ENCODE peak calls at places on chromosomes 13 and 19, in seven cellular contexts. One of them, this sample, is unnamed.

GRCh38 chr19:8569066-8569761 is 8.0 kb downstream of the MYO1F start:
- DNase-seq in neural progenitor cell: no peak
- DNase-seq in IMR-90: peak
- DNase-seq in PC-3: peak
- DNase-seq in astrocyte: peak
- DNase-seq in fibroblast of lung: peak
- DNase-seq in HCT116: peak
- DNase-seq in this sample: peak

GRCh38 chr13:104645786-104646185 is 1579.6 kb upstream of the SLC10A2 start:
- DNase-seq in fibroblast of lung: no peak
- DNase-seq in astrocyte: no peak
- DNase-seq in HCT116: no peak
- DNase-seq in IMR-90: no peak
- DNase-seq in PC-3: no peak
- DNase-seq in neural progenitor cell: no peak
- DNase-seq in this sample: no peak

GRCh38 chr19:48780684-48781391 is 25.5 kb downstream of the FGF21 start:
- DNase-seq in HCT116: no peak
- DNase-seq in fibroblast of lung: peak
- DNase-seq in neural progenitor cell: no peak
- DNase-seq in PC-3: no peak
- DNase-seq in astrocyte: peak
- DNase-seq in IMR-90: peak
- DNase-seq in this sample: peak

GRCh38 chr13:45511310-45512147 is 46.8 kb downstream of the COG3 start:
- DNase-seq in HCT116: peak
- DNase-seq in neural progenitor cell: peak
- DNase-seq in astrocyte: peak
- DNase-seq in IMR-90: peak
- DNase-seq in fibroblast of lung: peak
- DNase-seq in PC-3: peak
- DNase-seq in this sample: peak

GRCh38 chr19:43779820-43780219 is 953 bp downstream of the KCNN4 start:
- DNase-seq in IMR-90: no peak
- DNase-seq in HCT116: no peak
- DNase-seq in fibroblast of lung: no peak
- DNase-seq in astrocyte: no peak
- DNase-seq in neural progenitor cell: no peak
- DNase-seq in PC-3: peak
- DNase-seq in this sample: no peak

GRCh38 chr19:50667177-50667758 is 18.0 kb downstream of the C19orf81 start:
- DNase-seq in PC-3: no peak
- DNase-seq in HCT116: no peak
- DNase-seq in astrocyte: no peak
- DNase-seq in neural progenitor cell: no peak
- DNase-seq in IMR-90: no peak
- DNase-seq in fibroblast of lung: no peak
- DNase-seq in this sample: no peak

GRCh38 chr13:48431431-48431830 is 18.5 kb upstream of the LPAR6 start:
- DNase-seq in astrocyte: peak
- DNase-seq in HCT116: no peak
- DNase-seq in fibroblast of lung: peak
- DNase-seq in IMR-90: no peak
- DNase-seq in PC-3: no peak
- DNase-seq in neural progenitor cell: peak
- DNase-seq in this sample: no peak

GRCh38 chr19:29326849-29327840 is 114.2 kb upstream of the UQCRFS1 start:
- DNase-seq in astrocyte: no peak
- DNase-seq in IMR-90: no peak
- DNase-seq in PC-3: no peak
- DNase-seq in fibroblast of lung: no peak
- DNase-seq in HCT116: no peak
- DNase-seq in neural progenitor cell: no peak
- DNase-seq in this sample: no peak

GRCh38 chr19:41367848-41368301 is 3.9 kb upstream of the B9D2 start:
- DNase-seq in neural progenitor cell: no peak
- DNase-seq in fibroblast of lung: peak
- DNase-seq in IMR-90: peak
- DNase-seq in HCT116: no peak
- DNase-seq in PC-3: peak
- DNase-seq in astrocyte: peak
- DNase-seq in this sample: no peak

GRCh38 chr19:39953915-39954314 is 17.1 kb upstream of the PSMC4 start:
- DNase-seq in neural progenitor cell: no peak
- DNase-seq in HCT116: no peak
- DNase-seq in IMR-90: no peak
- DNase-seq in astrocyte: no peak
- DNase-seq in PC-3: no peak
- DNase-seq in fibroblast of lung: no peak
- DNase-seq in this sample: no peak

GRCh38 chr13:44648392-44649117 is 72.4 kb upstream of the TSC22D1 start:
- DNase-seq in fibroblast of lung: no peak
- DNase-seq in PC-3: peak
- DNase-seq in neural progenitor cell: no peak
- DNase-seq in HCT116: peak
- DNase-seq in astrocyte: no peak
- DNase-seq in IMR-90: no peak
- DNase-seq in this sample: no peak

DNA sequence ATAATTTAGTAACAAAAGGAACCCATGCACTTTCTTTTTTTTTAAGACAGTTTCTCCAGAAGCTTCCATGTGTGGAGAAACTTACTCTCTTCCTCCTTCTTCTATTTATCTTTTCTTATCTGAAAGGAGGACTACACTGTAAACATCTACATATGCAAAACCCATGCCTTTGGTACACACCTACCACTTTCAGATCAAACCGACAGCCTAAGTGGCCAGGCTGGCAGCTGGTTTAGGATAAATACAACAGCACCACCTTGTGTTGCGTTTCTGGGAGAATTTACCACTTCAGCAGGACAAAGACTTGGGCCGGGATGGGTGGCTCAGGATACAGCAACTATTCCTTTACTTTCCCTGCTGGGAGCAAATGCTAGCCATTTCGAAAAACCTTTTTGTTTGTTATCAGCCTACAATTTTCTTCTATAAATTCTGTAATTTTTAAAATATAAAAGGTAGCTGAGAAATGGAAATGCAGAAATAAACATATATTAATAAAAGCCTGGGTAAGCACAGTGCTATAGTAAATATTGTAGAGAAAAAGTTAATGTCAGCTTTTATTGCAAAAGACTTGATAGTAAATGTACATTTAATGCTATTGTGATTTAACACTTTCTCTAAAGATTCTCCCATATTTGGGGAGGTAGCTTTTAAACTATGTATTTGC is 94.0 kb upstream of the RFC3 start:
- DNase-seq in astrocyte: peak
- DNase-seq in PC-3: peak
- DNase-seq in IMR-90: peak
- DNase-seq in neural progenitor cell: peak
- DNase-seq in fibroblast of lung: peak
- DNase-seq in HCT116: peak
- DNase-seq in this sample: peak
- H3K9ac ChIP-seq in astrocyte: no peak
- H3K9ac ChIP-seq in PC-3: no peak
- H3K9ac ChIP-seq in IMR-90: no peak
- H3K9ac ChIP-seq in neural progenitor cell: no peak
- H3K9ac ChIP-seq in fibroblast of lung: no peak
- H3K9ac ChIP-seq in HCT116: no peak
- H3K9ac ChIP-seq in this sample: no peak

GRCh38 chr19:6482343-6482686 is 728 bp upstream of the DENND1C start:
- DNase-seq in neural progenitor cell: no peak
- DNase-seq in astrocyte: no peak
- DNase-seq in PC-3: no peak
- DNase-seq in HCT116: no peak
- DNase-seq in IMR-90: no peak
- DNase-seq in fibroblast of lung: no peak
- DNase-seq in this sample: no peak

GRCh38 chr19:6483235-6483634 is 1.6 kb upstream of the DENND1C start:
- DNase-seq in astrocyte: no peak
- DNase-seq in neural progenitor cell: no peak
- DNase-seq in fibroblast of lung: no peak
- DNase-seq in PC-3: no peak
- DNase-seq in HCT116: no peak
- DNase-seq in IMR-90: no peak
- DNase-seq in this sample: no peak

GRCh38 chr19:6480843-6481415 is 658 bp downstream of the DENND1C start:
- DNase-seq in HCT116: no peak
- DNase-seq in astrocyte: no peak
- DNase-seq in fibroblast of lung: no peak
- DNase-seq in neural progenitor cell: no peak
- DNase-seq in PC-3: no peak
- DNase-seq in IMR-90: no peak
- DNase-seq in this sample: no peak

GRCh38 chr19:6479836-6480398 is 1.7 kb downstream of the DENND1C start:
- DNase-seq in neural progenitor cell: no peak
- DNase-seq in IMR-90: no peak
- DNase-seq in HCT116: no peak
- DNase-seq in astrocyte: no peak
- DNase-seq in PC-3: no peak
- DNase-seq in fibroblast of lung: no peak
- DNase-seq in this sample: no peak

GRCh38 chr19:6481541-6482342 is at the start of gene DENND1C:
- DNase-seq in PC-3: peak
- DNase-seq in neural progenitor cell: peak
- DNase-seq in astrocyte: no peak
- DNase-seq in IMR-90: no peak
- DNase-seq in HCT116: no peak
- DNase-seq in fibroblast of lung: no peak
- DNase-seq in this sample: peak
- TF ChIP-seq CTCF in PC-3: peak
- TF ChIP-seq CTCF in neural progenitor cell: peak
- TF ChIP-seq CTCF in astrocyte: peak
- TF ChIP-seq CTCF in IMR-90: peak
- TF ChIP-seq CTCF in HCT116: peak
- TF ChIP-seq CTCF in fibroblast of lung: peak
- TF ChIP-seq CTCF in this sample: peak

DNA sequence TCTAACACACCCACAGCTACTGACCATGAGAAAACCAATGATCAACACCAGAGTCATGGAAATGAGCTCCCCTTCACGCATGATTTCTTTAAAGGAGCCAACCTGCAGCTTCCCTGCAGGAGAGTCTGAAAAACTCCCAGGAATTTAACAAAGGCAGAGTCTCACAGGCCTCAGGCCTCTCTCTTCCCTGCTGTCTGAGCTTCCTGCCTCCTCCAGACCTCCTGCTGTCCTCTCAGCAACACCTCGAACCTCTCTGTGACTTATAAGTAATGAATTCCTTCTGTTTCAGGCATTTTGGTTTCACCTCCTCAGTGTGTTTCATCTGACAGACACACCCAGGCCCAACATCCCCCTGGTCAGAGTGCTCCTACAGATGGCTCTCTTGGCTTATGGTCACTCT is 1044.4 kb downstream of the UQCRFS1 start:
- DNase-seq in neural progenitor cell: peak
- DNase-seq in fibroblast of lung: peak
- DNase-seq in IMR-90: no peak
- DNase-seq in astrocyte: peak
- DNase-seq in HCT116: no peak
- DNase-seq in PC-3: no peak
- DNase-seq in this sample: no peak
- H3K4me2 ChIP-seq in neural progenitor cell: peak
- H3K4me2 ChIP-seq in fibroblast of lung: no peak
- H3K4me2 ChIP-seq in IMR-90: no peak
- H3K4me2 ChIP-seq in astrocyte: no peak
- H3K4me2 ChIP-seq in HCT116: no peak
- H3K4me2 ChIP-seq in PC-3: no peak
- H3K4me2 ChIP-seq in this sample: no peak

DNA sequence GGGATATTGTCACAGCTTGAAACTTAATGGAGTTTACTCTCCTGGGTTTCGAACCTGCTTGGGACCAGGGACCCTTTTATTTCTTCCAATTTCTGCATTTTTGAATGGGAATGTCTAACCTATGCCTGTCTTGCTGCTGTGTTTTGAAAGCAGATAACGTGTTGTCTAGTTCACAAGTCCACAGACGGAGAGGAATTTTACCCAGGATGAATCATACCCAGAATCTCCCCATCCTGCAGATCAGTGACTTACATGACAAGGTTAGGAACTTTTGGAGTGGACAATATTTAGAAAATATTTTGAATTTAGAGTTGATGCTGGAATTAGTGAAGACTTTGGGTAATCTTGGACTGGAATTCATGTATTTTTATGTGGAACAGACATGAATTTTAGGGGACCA is 68.6 kb upstream of the RFXAP start:
- DNase-seq in PC-3: no peak
- DNase-seq in HCT116: no peak
- DNase-seq in fibroblast of lung: peak
- DNase-seq in neural progenitor cell: no peak
- DNase-seq in astrocyte: peak
- DNase-seq in IMR-90: no peak
- DNase-seq in this sample: no peak
- H3K9ac ChIP-seq in PC-3: no peak
- H3K9ac ChIP-seq in HCT116: no peak
- H3K9ac ChIP-seq in fibroblast of lung: no peak
- H3K9ac ChIP-seq in neural progenitor cell: no peak
- H3K9ac ChIP-seq in astrocyte: no peak
- H3K9ac ChIP-seq in IMR-90: no peak
- H3K9ac ChIP-seq in this sample: no peak

GRCh38 chr13:84571264-84571663 is 689.0 kb upstream of the SLITRK1 start:
- DNase-seq in neural progenitor cell: no peak
- DNase-seq in fibroblast of lung: no peak
- DNase-seq in HCT116: no peak
- DNase-seq in PC-3: no peak
- DNase-seq in IMR-90: peak
- DNase-seq in astrocyte: no peak
- DNase-seq in this sample: peak
- TF ChIP-seq CTCF in neural progenitor cell: no peak
- TF ChIP-seq CTCF in fibroblast of lung: no peak
- TF ChIP-seq CTCF in HCT116: peak
- TF ChIP-seq CTCF in PC-3: no peak
- TF ChIP-seq CTCF in IMR-90: no peak
- TF ChIP-seq CTCF in astrocyte: no peak
- TF ChIP-seq CTCF in this sample: peak

DNA sequence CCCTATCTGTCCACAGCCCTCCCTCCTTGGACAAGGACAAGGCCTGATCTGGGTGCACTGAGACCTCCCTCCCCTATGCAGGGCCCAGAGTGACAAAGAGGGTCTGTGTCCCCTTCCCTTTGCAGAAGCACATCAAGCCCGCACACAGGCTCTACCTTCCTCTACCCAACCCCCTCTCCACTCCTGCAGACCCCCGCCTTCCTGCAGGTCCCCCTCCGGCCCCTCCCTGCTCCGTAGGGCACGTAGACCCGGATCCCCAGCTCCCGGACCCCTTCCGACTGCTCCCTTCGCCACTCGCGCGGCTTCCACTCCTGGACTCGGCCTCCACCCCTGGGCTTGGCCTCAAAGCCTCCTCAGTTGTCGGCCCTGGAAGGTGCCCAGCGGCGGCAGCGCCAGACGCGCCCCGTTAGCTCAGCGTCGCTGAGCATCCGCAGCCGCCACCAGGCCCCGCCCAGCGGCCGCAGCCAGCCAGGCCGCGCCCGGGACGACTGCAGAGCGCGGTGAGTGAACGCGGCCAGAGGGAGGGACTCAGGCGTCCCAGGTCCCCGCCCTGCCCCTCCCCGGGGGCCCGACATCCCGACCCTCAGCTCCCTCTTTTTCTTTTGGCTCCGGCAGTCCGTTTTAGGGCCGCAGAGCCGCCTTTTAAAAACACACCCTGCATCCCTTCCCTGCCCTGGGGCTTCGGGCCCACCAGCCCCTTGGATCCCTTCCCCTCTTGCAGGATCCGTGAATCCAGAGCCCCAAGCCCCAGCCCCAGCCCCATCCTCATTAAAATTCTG is 1.6 kb upstream of the MYADM start:
- DNase-seq in fibroblast of lung: peak
- DNase-seq in neural progenitor cell: peak
- DNase-seq in HCT116: peak
- DNase-seq in astrocyte: no peak
- DNase-seq in PC-3: peak
- DNase-seq in IMR-90: peak
- DNase-seq in this sample: no peak
- H3K4me2 ChIP-seq in fibroblast of lung: peak
- H3K4me2 ChIP-seq in neural progenitor cell: peak
- H3K4me2 ChIP-seq in HCT116: peak
- H3K4me2 ChIP-seq in astrocyte: peak
- H3K4me2 ChIP-seq in PC-3: peak
- H3K4me2 ChIP-seq in IMR-90: peak
- H3K4me2 ChIP-seq in this sample: no peak

This sample was measured in MM.1S.